ENCODE peak calls at places on chromosomes 16 and 17, in eight cellular contexts. Y, U, N, Q, X, C, P and W are unnamed samples.

GRCh38 chr16:11715246-11715947 is 27.3 kb downstream of the TXNDC11 start:
- DNase-seq in U (no peak), C (no peak), Y (no peak), P (no peak), X (no peak), N (no peak), Q (no peak), W (no peak)

GRCh38 chr16:90047714-90048346 is 28.6 kb upstream of the DBNDD1 start:
- DNase-seq in U (no peak), N (no peak), C (no peak), Y (peak), X (no peak), Q (no peak), P (no peak), W (peak)

GRCh38 chr17:77999413-78000173 is 41.1 kb downstream of the TNRC6C start:
- DNase-seq in P (no peak), C (peak), U (no peak), N (no peak), X (no peak), Y (no peak), Q (no peak), W (peak)

GRCh38 chr17:81143717-81144422 is 21.4 kb upstream of the PVALEF start:
- DNase-seq in P (no peak), U (no peak), C (no peak), X (no peak), Y (no peak), Q (no peak), N (no peak), W (no peak)

GRCh38 chr16:17497648-17498047 is 26.9 kb upstream of the XYLT1 start:
- DNase-seq in C (peak), X (no peak), U (no peak), Y (no peak), P (no peak), N (no peak), Q (no peak), W (no peak)

GRCh38 chr17:27581016-27581415 is 50.0 kb upstream of the LGALS9 start:
- DNase-seq in Q (no peak), U (no peak), C (no peak), X (no peak), P (no peak), Y (no peak), N (no peak), W (no peak)

GRCh38 chr17:5825717-5826330 is 241.5 kb upstream of the NLRP1 start:
- DNase-seq in P (no peak), Y (no peak), C (peak), X (no peak), N (no peak), U (no peak), Q (no peak), W (peak)

GRCh38 chr17:75611746-75612437 is 21.3 kb upstream of the SMIM5 start:
- DNase-seq in U (no peak), Q (no peak), P (no peak), C (no peak), N (no peak), X (no peak), Y (no peak), W (no peak)

GRCh38 chr17:59004338-59005111 is 102.2 kb downstream of the TRIM37 start:
- DNase-seq in U (no peak), C (peak), Y (peak), Q (peak), P (peak), N (peak), X (peak), W (peak)

GRCh38 chr16:12646490-12647274 is 157.0 kb downstream of the CPPED1 start:
- DNase-seq in X (no peak), Y (no peak), Q (peak), C (peak), P (peak), N (no peak), U (no peak), W (no peak)

GRCh38 chr16:48918520-48919258 is 308.7 kb upstream of the N4BP1 start:
- DNase-seq in U (no peak), N (no peak), P (no peak), Y (no peak), Q (no peak), X (no peak), C (no peak), W (no peak)

GRCh38 chr17:2172447-2172938 is 117.6 kb downstream of the HIC1 start:
- DNase-seq in N (no peak), U (no peak), P (no peak), Q (no peak), X (no peak), Y (no peak), C (peak), W (no peak)

GRCh38 chr16:78098087-78098486 is 1.4 kb upstream of the WWOX start:
- DNase-seq in Q (no peak), C (no peak), X (no peak), N (no peak), Y (no peak), U (no peak), P (no peak), W (no peak)

GRCh38 chr17:13393841-13394710 is 207.7 kb downstream of the HS3ST3A1 start:
- DNase-seq in P (no peak), U (no peak), N (no peak), Y (no peak), C (peak), Q (no peak), X (no peak), W (peak)

GRCh38 chr17:54849660-54850059 is 51.0 kb upstream of the TOM1L1 start:
- DNase-seq in U (no peak), N (no peak), C (no peak), P (no peak), Q (no peak), X (no peak), Y (no peak), W (no peak)

GRCh38 chr17:66379539-66379938 is 77.1 kb downstream of the PRKCA start:
- DNase-seq in Y (no peak), U (no peak), X (no peak), C (no peak), Q (no peak), N (no peak), P (no peak), W (peak)

GRCh38 chr16:67192781-67193260 is 866 bp downstream of the E2F4 start:
- DNase-seq in C (no peak), X (no peak), U (no peak), N (no peak), Q (no peak), Y (no peak), P (peak), W (no peak)

GRCh38 chr16:58970775-58971174 is 236.7 kb upstream of the GOT2 start:
- DNase-seq in N (no peak), C (peak), U (no peak), Y (no peak), P (no peak), X (no peak), Q (no peak), W (no peak)

GRCh38 chr17:47704116-47704515 is 10.2 kb downstream of the TBKBP1 start:
- DNase-seq in Y (no peak), U (peak), C (no peak), N (no peak), P (peak), X (no peak), Q (no peak), W (no peak)

GRCh38 chr17:4444782-4445473 is 11.2 kb downstream of the SPNS3 start:
- DNase-seq in P (no peak), U (peak), Q (no peak), N (no peak), C (peak), X (no peak), Y (no peak), W (no peak)

GRCh38 chr17:48055531-48056245 is 7.5 kb downstream of the NFE2L1 start:
- DNase-seq in P (no peak), Y (no peak), X (no peak), Q (no peak), U (peak), C (peak), N (peak), W (peak)

GRCh38 chr16:12089492-12090161 is 113.1 kb downstream of the SNX29 start:
- DNase-seq in N (no peak), Q (no peak), U (peak), P (peak), C (peak), X (no peak), Y (peak), W (peak)

GRCh38 chr16:228917-229730 is at the start of gene LUC7L:
- DNase-seq in N (peak), Y (peak), C (peak), U (peak), X (peak), P (peak), Q (peak), W (peak)

GRCh38 chr17:80802626-80803450 is 188.8 kb upstream of the CHMP6 start:
- DNase-seq in N (no peak), U (no peak), Y (no peak), X (no peak), Q (no peak), C (no peak), P (no peak), W (no peak)

GRCh38 chr17:6421700-6422604 is 13.0 kb downstream of the AIPL1 start:
- DNase-seq in N (peak), U (peak), Q (peak), Y (peak), X (peak), C (peak), P (peak), W (peak)

GRCh38 chr17:16437083-16437482 is 21.7 kb downstream of the TRPV2 start:
- DNase-seq in N (no peak), U (no peak), Y (no peak), P (no peak), C (no peak), X (no peak), Q (no peak), W (no peak)

GRCh38 chr17:50346313-50347086 is 574 bp downstream of the XYLT2 start:
- DNase-seq in C (no peak), X (no peak), P (peak), U (peak), Y (no peak), Q (no peak), N (peak), W (no peak)

GRCh38 chr17:81071761-81072741 is 37.1 kb downstream of the BAIAP2 start:
- DNase-seq in N (no peak), C (no peak), X (no peak), U (no peak), P (no peak), Y (no peak), Q (no peak), W (no peak)